ENCODE peak calls at places on chromosomes 5 and 9, in eight cellular contexts. L is heart left ventricle, V is NCI-H1092 treated with DMSO at 0.1 percent for 48 hours, T is uterus, E is fibroblast of pulmonary artery, N is NCI-H460, R is GM06990, U is transverse colon. G is an unnamed sample.

GRCh38 chr5:177472460-177473441 is 683 bp downstream of the DBN1 start:
- DNase-seq in R (peak), V (no peak), U (peak), L (no peak), T (peak), N (no peak), E (no peak), G (no peak)

GRCh38 chr5:180802325-180803180 is at the start of gene MGAT1:
- DNase-seq in E (peak), L (peak), V (peak), R (peak), T (peak), N (peak), U (peak), G (peak)

GRCh38 chr5:79237735-79238560 is 2.0 kb downstream of the JMY start:
- DNase-seq in R (no peak), E (no peak), T (no peak), N (no peak), V (no peak), L (no peak), U (no peak), G (no peak)

GRCh38 chr9:117178596-117179111 is 236.2 kb downstream of the ASTN2 start:
- DNase-seq in E (no peak), L (peak), U (no peak), V (peak), N (no peak), T (no peak), R (no peak), G (no peak)

GRCh38 chr5:156359452-156359851 is 32.5 kb downstream of the SGCD start:
- DNase-seq in L (no peak), N (no peak), U (no peak), V (no peak), T (no peak), E (peak), R (no peak), G (peak)

GRCh38 chr9:21813575-21814473 is 11.4 kb downstream of the MTAP start:
- DNase-seq in E (peak), R (peak), V (peak), U (peak), L (no peak), N (peak), T (peak), G (peak)

GRCh38 chr9:124222918-124223720 is 34.6 kb upstream of the NEK6 start:
- DNase-seq in U (peak), T (peak), V (peak), E (peak), N (no peak), L (peak), R (no peak), G (no peak)

GRCh38 chr9:136173648-136174290 is 31.2 kb downstream of the LHX3 start:
- DNase-seq in N (no peak), R (no peak), U (no peak), T (no peak), E (no peak), L (peak), V (no peak), G (no peak)